ENCODE peak calls at places on chromosomes 16 and 17, in seven cellular contexts. K is HTR-8/SVneo; R is stomach; L is stimulated activated CD4-positive, alpha-beta T cell treated with anti-CD3 and anti-CD28 coated beads, Interleukin-12 subunit alpha, Interleukin-12 subunit beta, amount 100 ng/mL, for 24 hours; D is activated CD8-positive, alpha-beta memory T cell treated with anti-CD3 and anti-CD28 coated beads, Interleukin-2, amount 50 U/mL, for 4 hours; F is activated CD4-positive, alpha-beta T cell treated with anti-CD3 and anti-CD28 coated beads for 4 hours; J is activated gamma-delta T cell treated with Interleukin-2 at 50 U/mL for 16 hours. T is an unnamed sample.

GRCh38 chr16:75229172-75230031 is 10.6 kb downstream of the CTRB1 start:
- DNase-seq in K (no peak), R (no peak), L (no peak), D (no peak), F (no peak), J (no peak), T (no peak)

GRCh38 chr17:45136846-45137560 is 1.5 kb downstream of the ACBD4 start:
- DNase-seq in K (no peak), R (no peak), L (no peak), D (no peak), F (no peak), J (no peak), T (no peak)

GRCh38 chr17:29789186-29790170 is 140.6 kb downstream of the SSH2 start:
- DNase-seq in K (no peak), R (no peak), L (no peak), D (no peak), F (no peak), J (no peak), T (no peak)

GRCh38 chr16:89133457-89134127 is 38.0 kb upstream of the CDH15 start:
- DNase-seq in K (no peak), R (no peak), L (no peak), D (no peak), F (no peak), J (no peak), T (no peak)

GRCh38 chr17:80956321-80957190 is 35.1 kb upstream of the CHMP6 start:
- DNase-seq in K (no peak), R (no peak), L (no peak), D (no peak), F (no peak), J (no peak), T (peak; percentile 59)

GRCh38 chr16:23296994-23297393 is 5.1 kb upstream of the SCNN1B start:
- DNase-seq in K (no peak), R (peak; percentile 34), L (peak; percentile 3), D (no peak), F (no peak), J (no peak), T (no peak)

GRCh38 chr16:17070882-17071592 is 399.7 kb downstream of the XYLT1 start:
- DNase-seq in K (no peak), R (peak; percentile 49), L (peak; percentile 78), D (peak; percentile 81), F (peak; percentile 87), J (peak; percentile 56), T (no peak)

GRCh38 chr17:44387773-44388172 is 1.7 kb downstream of the ITGA2B start:
- DNase-seq in K (no peak), R (no peak), L (no peak), D (no peak), F (no peak), J (no peak), T (no peak)

GRCh38 chr16:71410146-71410545 is 31.7 kb downstream of the TLE7 start:
- DNase-seq in K (no peak), R (no peak), L (no peak), D (no peak), F (no peak), J (no peak), T (no peak)

GRCh38 chr17:29176500-29177351 is 3.5 kb downstream of the MYO18A start:
- DNase-seq in K (no peak), R (peak; percentile 92), L (peak; percentile 48), D (peak; percentile 57), F (peak; percentile 59), J (peak; percentile 47), T (no peak)

GRCh38 chr17:37710344-37710886 is 34.4 kb downstream of the HNF1B start:
- DNase-seq in K (no peak), R (peak; percentile 99), L (no peak), D (no peak), F (no peak), J (no peak), T (no peak)

GRCh38 chr16:17328971-17329370 is 141.8 kb downstream of the XYLT1 start:
- DNase-seq in K (no peak), R (no peak), L (no peak), D (no peak), F (no peak), J (no peak), T (no peak)

GRCh38 chr17:36495076-36495578 is 8.6 kb downstream of the ZNHIT3 start:
- DNase-seq in K (no peak), R (no peak), L (no peak), D (no peak), F (no peak), J (no peak), T (no peak)

GRCh38 chr17:57751348-57751970 is 6.4 kb upstream of the CCDC182 start:
- DNase-seq in K (no peak), R (no peak), L (no peak), D (no peak), F (no peak), J (no peak), T (no peak)

GRCh38 chr16:9847146-9847545 is 335.1 kb downstream of the GRIN2A start:
- DNase-seq in K (no peak), R (no peak), L (no peak), D (no peak), F (no peak), J (no peak), T (no peak)

GRCh38 chr17:17044846-17045561 is 2.7 kb downstream of the MPRIP start:
- DNase-seq in K (no peak), R (peak; percentile 26), L (no peak), D (no peak), F (no peak), J (no peak), T (no peak)

GRCh38 chr16:67357561-67357960 is 30.9 kb downstream of the LRRC36 start:
- DNase-seq in K (no peak), R (no peak), L (no peak), D (no peak), F (no peak), J (no peak), T (no peak)

GRCh38 chr16:86761117-86761971 is 183.0 kb downstream of the FOXL1 start:
- DNase-seq in K (peak; percentile 65), R (peak; percentile 36), L (peak; percentile 47), D (peak; percentile 43), F (peak; percentile 14), J (peak; percentile 16), T (peak; percentile 75)

GRCh38 chr17:80051681-80052080 is 15.2 kb downstream of the CCDC40 start:
- DNase-seq in K (no peak), R (no peak), L (no peak), D (no peak), F (no peak), J (no peak), T (peak; percentile 52)

GRCh38 chr17:63431939-63432804 is 13.9 kb downstream of the CYB561 start:
- DNase-seq in K (no peak), R (no peak), L (no peak), D (no peak), F (no peak), J (no peak), T (no peak)

GRCh38 chr16:85173077-85173980 is 61.1 kb upstream of the CIBAR2 start:
- DNase-seq in K (peak; percentile 67), R (no peak), L (no peak), D (no peak), F (no peak), J (no peak), T (no peak)

GRCh38 chr17:43734376-43734775 is 24.2 kb downstream of the SOST start:
- DNase-seq in K (no peak), R (no peak), L (no peak), D (no peak), F (no peak), J (no peak), T (no peak)

GRCh38 chr17:50220811-50221210 is 19.4 kb upstream of the COL1A1 start:
- DNase-seq in K (no peak), R (no peak), L (no peak), D (no peak), F (no peak), J (no peak), T (no peak)

GRCh38 chr16:15854906-15855703 is 1.7 kb downstream of the MYH11 start:
- DNase-seq in K (no peak), R (no peak), L (no peak), D (no peak), F (no peak), J (no peak), T (no peak)

GRCh38 chr17:48724241-48725004 is 1.4 kb downstream of the PRAC2 start:
- DNase-seq in K (peak; percentile 85), R (peak; percentile 89), L (peak; percentile 82), D (peak; percentile 76), F (peak; percentile 74), J (peak; percentile 73), T (peak; percentile 91)

GRCh38 chr16:1176280-1176897 is 23.5 kb downstream of the CACNA1H start:
- DNase-seq in K (no peak), R (no peak), L (no peak), D (no peak), F (no peak), J (no peak), T (no peak)

GRCh38 chr17:8981443-8981842 is 15.9 kb upstream of the PIK3R5 start:
- DNase-seq in K (no peak), R (no peak), L (no peak), D (no peak), F (no peak), J (no peak), T (no peak)

GRCh38 chr17:47839899-47840741 is 953 bp downstream of the SCRN2 start:
- DNase-seq in K (no peak), R (no peak), L (no peak), D (no peak), F (no peak), J (no peak), T (no peak)

GRCh38 chr17:43175213-43176118 is 4.5 kb downstream of the NBR1 start:
- DNase-seq in K (no peak), R (no peak), L (no peak), D (no peak), F (no peak), J (no peak), T (no peak)

GRCh38 chr16:4660454-4661007 is 32.8 kb upstream of the NUDT16L1 start:
- DNase-seq in K (no peak), R (peak; percentile 70), L (peak; percentile 70), D (peak; percentile 87), F (peak; percentile 79), J (peak; percentile 72), T (peak; percentile 68)

GRCh38 chr17:37118738-37119137 is 170.0 kb downstream of the AATF start:
- DNase-seq in K (no peak), R (no peak), L (no peak), D (no peak), F (no peak), J (no peak), T (no peak)